ENCODE peak calls at places on chromosome 19, in four cellular contexts. X is HepG2, W is GM12878, Z is K562. G is an unnamed sample.

GRCh38 chr19:55230780-55231179 is 2.2 kb upstream of the TMEM86B start:
- DNase-seq in Z (no peak), X (no peak), W (no peak), G (no peak)

GRCh38 chr19:41233748-41234240 is 14.8 kb downstream of the AXL start:
- DNase-seq in X (no peak), W (no peak), Z (no peak), G (no peak)

GRCh38 chr19:15010497-15011255 is 31.0 kb upstream of the SLC1A6 start:
- DNase-seq in W (no peak), X (no peak), Z (no peak), G (no peak)

GRCh38 chr19:5002143-5002542 is 33.2 kb downstream of the KDM4B start:
- DNase-seq in Z (no peak), X (peak), W (no peak), G (no peak)

GRCh38 chr19:36086326-36086725 is 24.6 kb upstream of the OVOL3 start:
- DNase-seq in Z (no peak), X (no peak), W (no peak), G (no peak)

GRCh38 chr19:15253076-15253475 is 20.8 kb upstream of the EPHX3 start:
- DNase-seq in W (no peak), X (no peak), Z (no peak), G (no peak)

GRCh38 chr19:3057275-3057714 is 5.0 kb downstream of the TLE5 start:
- DNase-seq in X (no peak), W (no peak), Z (no peak), G (peak)

GRCh38 chr19:45094158-45094557 is 1.2 kb downstream of the PPP1R37 start:
- DNase-seq in Z (no peak), X (no peak), W (no peak), G (no peak)

GRCh38 chr19:4329858-4330257 is 8.8 kb downstream of the STAP2 start:
- DNase-seq in W (no peak), X (no peak), Z (no peak), G (no peak)

GRCh38 chr19:4980087-4980486 is 11.2 kb downstream of the KDM4B start:
- DNase-seq in W (no peak), Z (no peak), X (no peak), G (no peak)

GRCh38 chr19:56109216-56109615 is 11.9 kb downstream of the ZNF787 start:
- DNase-seq in Z (no peak), W (no peak), X (no peak), G (no peak)

GRCh38 chr19:10566658-10567410 is 1.0 kb upstream of the KRI1 start:
- DNase-seq in W (peak), X (no peak), Z (peak), G (no peak)

GRCh38 chr19:31118292-31118925 is 230.8 kb downstream of the TSHZ3 start:
- DNase-seq in X (no peak), W (no peak), Z (no peak), G (no peak)

GRCh38 chr19:17405250-17406038 is at the start of gene BST2:
- DNase-seq in X (peak), W (peak), Z (peak), G (no peak)

GRCh38 chr19:35381318-35381717 is 10.4 kb downstream of the GPR42 start:
- DNase-seq in Z (no peak), W (no peak), X (no peak), G (no peak)

GRCh38 chr19:55083004-55083850 is 7.6 kb downstream of the EPS8L1 start:
- DNase-seq in X (no peak), W (no peak), Z (peak), G (no peak)

GRCh38 chr19:10966809-10967208 is 6.0 kb downstream of the SMARCA4 start:
- DNase-seq in Z (no peak), X (no peak), W (no peak), G (no peak)

GRCh38 chr19:6060600-6061391 is 49.5 kb downstream of the RFX2 start:
- DNase-seq in X (no peak), Z (peak), W (no peak), G (no peak)

GRCh38 chr19:5539431-5539833 is 28.3 kb downstream of the TINCR start:
- DNase-seq in X (no peak), W (no peak), Z (no peak), G (no peak)

GRCh38 chr19:40605201-40605971 is 4.2 kb downstream of the LTBP4 start:
- DNase-seq in W (peak), X (peak), Z (peak), G (peak)

GRCh38 chr19:50607874-50608785 is 31.6 kb downstream of the SYT3 start:
- DNase-seq in Z (peak), X (peak), W (peak), G (peak)

GRCh38 chr19:19782783-19783182 is 38.8 kb downstream of the ZNF506 start:
- DNase-seq in Z (no peak), W (no peak), X (no peak), G (no peak)

GRCh38 chr19:51091126-51091525 is 8.4 kb upstream of the KLK14 start:
- DNase-seq in Z (no peak), W (no peak), X (no peak), G (no peak)

GRCh38 chr19:5048091-5048726 is 79.3 kb downstream of the KDM4B start:
- DNase-seq in W (no peak), Z (peak), X (peak), G (peak)

GRCh38 chr19:48660854-48661731 is 11.7 kb downstream of the NTN5 start:
- DNase-seq in W (peak), X (peak), Z (peak), G (peak)

GRCh38 chr19:51821921-51822716 is 27.2 kb downstream of the FPR3 start:
- DNase-seq in W (no peak), X (no peak), Z (no peak), G (no peak)

GRCh38 chr19:40270362-40271089 is 14.6 kb downstream of the AKT2 start:
- DNase-seq in X (no peak), W (no peak), Z (peak), G (no peak)

GRCh38 chr19:53881482-53882390 is at the start of gene PRKCG:
- DNase-seq in W (no peak), Z (peak), X (peak), G (peak)

GRCh38 chr19:8396563-8397203 is 6.5 kb downstream of the RAB11B start:
- DNase-seq in X (peak), Z (peak), W (peak), G (peak)

GRCh38 chr19:45010306-45010705 is 9.0 kb downstream of the RELB start:
- DNase-seq in X (no peak), Z (peak), W (no peak), G (no peak)

GRCh38 chr19:54464044-54464623 is 556 bp upstream of the LENG9 start:
- DNase-seq in X (peak), Z (peak), W (peak), G (peak)

GRCh38 chr19:24065865-24066604 is 21.0 kb upstream of the ZNF254 start:
- DNase-seq in Z (no peak), W (no peak), X (no peak), G (no peak)

GRCh38 chr19:45474191-45474940 is 6.6 kb downstream of the FOSB start:
- DNase-seq in W (no peak), Z (no peak), X (no peak), G (no peak)

GRCh38 chr19:49758292-49758691 is 4.8 kb downstream of the TSKS start:
- DNase-seq in X (no peak), Z (peak), W (no peak), G (no peak)

GRCh38 chr19:10587022-10587838 is at the start of gene AP1M2:
- DNase-seq in Z (no peak), W (no peak), X (no peak), G (no peak)

GRCh38 chr19:30245401-30246039 is 126.7 kb upstream of the ZNF536 start:
- DNase-seq in Z (no peak), W (no peak), X (no peak), G (no peak)

GRCh38 chr19:15222738-15223648 is 9.3 kb downstream of the EPHX3 start:
- DNase-seq in Z (peak), X (peak), W (peak), G (peak)

DNA sequence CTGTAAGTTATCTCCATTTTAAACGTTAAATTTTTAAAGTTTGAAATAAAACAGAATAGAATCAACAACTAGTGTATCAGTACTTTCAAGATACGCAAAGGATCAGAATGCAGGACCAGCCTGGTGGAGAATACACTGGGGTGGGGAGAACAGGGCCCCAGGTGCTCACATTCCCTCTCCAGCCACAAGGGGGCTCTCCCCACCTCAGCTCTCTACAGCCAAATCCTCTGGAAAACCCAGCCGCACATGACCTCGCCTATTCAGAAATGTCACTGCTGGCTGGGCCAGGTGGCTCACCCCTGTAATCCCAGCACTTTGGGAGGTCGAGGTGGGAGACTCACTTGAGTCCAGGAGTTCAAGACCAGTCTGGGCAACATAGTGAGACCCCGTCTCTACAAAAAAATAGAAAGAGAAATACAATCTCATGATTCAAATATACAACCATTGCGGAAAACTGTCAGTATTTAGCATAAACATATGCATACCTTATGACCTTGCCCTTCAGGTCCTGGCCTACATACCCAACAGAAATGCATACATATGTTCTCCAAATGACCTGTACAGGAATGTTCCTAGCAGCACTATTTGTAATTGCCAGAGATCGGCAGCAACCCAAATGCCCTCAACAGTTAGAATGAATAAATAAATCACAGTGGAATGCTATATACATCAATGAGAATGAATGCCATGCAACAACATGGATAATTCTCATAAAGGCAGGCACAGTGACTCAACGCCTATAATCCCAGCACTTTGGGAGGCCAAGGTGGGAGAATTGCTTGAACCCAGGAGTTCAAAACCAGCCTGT is 18.4 kb downstream of the TEX101 start:
- DNase-seq in Z (peak), X (peak), W (no peak), G (peak)
- TF ChIP-seq ESRRA in Z (no peak), X (no peak), W (no peak), G (no peak)

DNA sequence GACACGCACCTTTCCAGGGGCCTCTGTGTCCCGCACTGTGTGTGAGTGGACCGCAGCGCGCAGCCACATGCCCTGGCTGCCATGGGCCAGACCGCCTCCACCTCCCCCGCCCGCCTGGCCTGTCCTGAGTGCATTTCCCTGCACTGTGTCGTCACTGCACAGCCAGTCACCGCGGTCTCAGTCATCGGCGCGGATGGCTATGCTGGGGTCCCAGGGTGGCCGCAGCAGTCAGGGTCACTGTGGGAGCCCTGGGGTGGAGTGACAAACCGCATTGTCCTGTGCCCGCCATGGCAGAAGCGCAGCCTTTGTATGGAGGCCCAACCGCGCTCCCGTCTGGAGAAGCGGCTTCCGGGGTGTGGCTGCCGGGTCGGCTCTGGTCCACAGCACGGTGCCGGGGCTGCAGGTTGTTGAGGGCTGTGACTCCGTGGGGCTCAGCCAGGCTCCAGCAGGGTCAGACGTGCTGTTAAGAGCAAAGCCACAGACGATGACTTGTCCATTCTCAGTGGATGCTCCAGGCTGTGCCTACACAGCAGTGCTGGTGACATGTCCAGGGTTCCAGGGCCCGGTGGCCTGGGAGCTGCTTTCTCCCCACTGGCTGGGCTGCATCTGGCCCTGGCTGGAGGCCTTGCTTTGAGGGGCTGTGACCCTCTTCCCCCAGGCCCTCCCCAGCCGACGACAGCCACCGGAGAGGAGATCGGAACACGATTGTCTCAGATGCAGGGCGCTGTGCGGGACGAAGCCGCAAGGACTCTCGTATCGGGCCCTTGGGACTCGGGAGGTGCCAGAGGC is 6.3 kb upstream of the NDUFS7 start:
- DNase-seq in W (no peak), Z (no peak), X (no peak), G (no peak)
- TF ChIP-seq POLR2AphosphoS2 in W (no peak), Z (no peak), X (no peak), G (no peak)

DNA sequence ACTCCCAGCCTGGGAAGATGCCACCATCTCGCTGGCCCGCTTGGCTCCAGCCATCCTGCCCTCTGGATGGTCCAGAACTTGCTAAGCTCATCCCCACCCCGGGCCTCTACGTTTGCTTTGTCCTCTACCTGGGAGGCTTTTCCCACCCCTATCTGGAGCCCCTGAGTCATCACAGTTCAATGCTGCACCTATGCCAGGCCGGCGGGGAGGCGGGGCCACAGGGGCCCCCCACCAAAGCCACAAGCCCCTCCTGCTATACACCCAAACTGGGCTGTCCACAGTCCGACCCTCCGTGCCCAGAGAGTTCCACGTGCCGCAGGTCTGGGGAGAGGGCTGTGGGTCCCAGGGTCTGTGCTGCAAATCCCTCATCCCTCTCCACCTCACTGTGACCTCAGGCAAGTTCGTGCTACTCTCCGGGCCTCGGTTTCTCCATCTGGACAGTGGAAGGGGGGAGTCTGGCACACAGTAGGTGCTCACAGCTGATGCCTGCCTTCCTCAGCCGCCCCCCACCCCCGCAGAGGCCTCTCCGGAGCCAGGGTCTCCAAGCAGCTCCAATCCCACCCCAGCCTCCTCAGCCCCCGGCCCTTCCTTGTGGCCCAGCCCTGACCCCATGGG is 1.9 kb upstream of the TCF3 start:
- DNase-seq in X (no peak), W (no peak), Z (no peak), G (no peak)
- TF ChIP-seq ESRRA in X (no peak), W (no peak), Z (no peak), G (no peak)

GRCh38 chr19:1170938-1171754 is 2.9 kb downstream of the SBNO2 start:
- DNase-seq in X (peak), Z (no peak), W (no peak), G (no peak)
- TF ChIP-seq POLR2AphosphoS2 in X (no peak), Z (no peak), W (no peak), G (no peak)

GRCh38 chr19:13355356-13355755 is 150.9 kb downstream of the CACNA1A start:
- DNase-seq in Z (no peak), X (no peak), W (no peak), G (no peak)

GRCh38 chr19:13347351-13347750 is 158.9 kb downstream of the CACNA1A start:
- DNase-seq in Z (no peak), X (no peak), W (no peak), G (no peak)

GRCh38 chr19:13350761-13351160 is 155.5 kb downstream of the CACNA1A start:
- DNase-seq in W (no peak), X (no peak), Z (no peak), G (no peak)

GRCh38 chr19:13353625-13354024 is 152.7 kb downstream of the CACNA1A start:
- DNase-seq in W (no peak), Z (no peak), X (no peak), G (no peak)

GRCh38 chr19:13350072-13350471 is 156.2 kb downstream of the CACNA1A start:
- DNase-seq in X (no peak), W (no peak), Z (no peak), G (no peak)
- TF ChIP-seq ESRRA in X (no peak), W (no peak), Z (no peak), G (no peak)

GRCh38 chr19:33684550-33685303 is 63.0 kb downstream of the CHST8 start:
- DNase-seq in Z (no peak), W (no peak), X (no peak), G (no peak)
- TF ChIP-seq POLR2AphosphoS2 in Z (no peak), W (no peak), X (no peak), G (no peak)

GRCh38 chr19:18487576-18488402 is 34.1 kb downstream of the ELL start:
- DNase-seq in X (no peak), Z (no peak), W (no peak), G (no peak)

GRCh38 chr19:18490719-18491118 is 31.2 kb downstream of the ELL start:
- DNase-seq in W (no peak), X (no peak), Z (no peak), G (no peak)

GRCh38 chr19:18489627-18490184 is 32.2 kb downstream of the ELL start:
- DNase-seq in X (no peak), Z (no peak), W (no peak), G (no peak)

GRCh38 chr19:18488403-18488723 is 33.5 kb downstream of the ELL start:
- DNase-seq in W (no peak), Z (no peak), X (no peak), G (peak)

GRCh38 chr19:18488838-18489626 is 32.8 kb downstream of the ELL start:
- DNase-seq in X (peak), W (no peak), Z (peak), G (peak)
- TF ChIP-seq ESRRA in X (no peak), W (no peak), Z (no peak), G (no peak)